ENCODE peak calls at places on chromosome 9, in four cellular contexts. P is heart left ventricle, F is upper lobe of left lung, R is pancreas. O is an unnamed sample.

GRCh38 chr9:109557481-109557880 is 59.4 kb upstream of the PTPN3 start:
- DNase-seq in P (no peak), F (no peak), R (no peak), O (no peak)

GRCh38 chr9:93680445-93681315 is 104.3 kb downstream of the PHF2 start:
- DNase-seq in P (no peak), F (peak; percentile 77), R (peak; percentile 11), O (no peak)

GRCh38 chr9:23559522-23559921 is 266.5 kb downstream of the ELAVL2 start:
- DNase-seq in P (no peak), F (no peak), R (no peak), O (no peak)

GRCh38 chr9:35313911-35314310 is 152.1 kb downstream of the UNC13B start:
- DNase-seq in P (no peak), F (no peak), R (no peak), O (no peak)

GRCh38 chr9:84701801-84702200 is 32.3 kb downstream of the NTRK2 start:
- DNase-seq in P (no peak), F (no peak), R (no peak), O (no peak)

GRCh38 chr9:99037768-99038167 is 67.1 kb upstream of the TGFBR1 start:
- DNase-seq in P (no peak), F (no peak), R (no peak), O (no peak)

GRCh38 chr9:102054811-102055210 is 316.4 kb upstream of the GRIN3A start:
- DNase-seq in P (no peak), F (no peak), R (no peak), O (no peak)

GRCh38 chr9:36158917-36159316 is 10.3 kb upstream of the CCIN start:
- DNase-seq in P (no peak), F (no peak), R (no peak), O (no peak)

GRCh38 chr9:74887041-74887980 is at the start of gene TRPM6:
- DNase-seq in P (peak; percentile 88), F (peak; percentile 92), R (peak; percentile 79), O (no peak)

GRCh38 chr9:135959814-135960213 is 1.4 kb downstream of the UBAC1 start:
- DNase-seq in P (no peak), F (no peak), R (no peak), O (no peak)

GRCh38 chr9:36328798-36329411 is 70.7 kb upstream of the GNE start:
- DNase-seq in P (no peak), F (no peak), R (peak; percentile 26), O (peak; percentile 35)

GRCh38 chr9:21836437-21837161 is 34.2 kb downstream of the MTAP start:
- DNase-seq in P (no peak), F (no peak), R (no peak), O (no peak)

GRCh38 chr9:114227288-114228033 is 72.1 kb downstream of the COL27A1 start:
- DNase-seq in P (no peak), F (no peak), R (no peak), O (no peak)

GRCh38 chr9:108534741-108535140 is 321.0 kb downstream of the ACTL7B start:
- DNase-seq in P (no peak), F (no peak), R (no peak), O (no peak)

GRCh38 chr9:14941487-14941886 is 31.3 kb upstream of the FREM1 start:
- DNase-seq in P (no peak), F (no peak), R (no peak), O (no peak)

GRCh38 chr9:121743441-121744001 is 92.1 kb downstream of the DAB2IP start:
- DNase-seq in P (peak; percentile 90), F (peak; percentile 92), R (peak; percentile 86), O (no peak)

GRCh38 chr9:69455311-69455710 is 130.3 kb downstream of the ENTREP1 start:
- DNase-seq in P (no peak), F (no peak), R (no peak), O (no peak)

GRCh38 chr9:92648447-92649406 is 21.2 kb downstream of the IPPK start:
- DNase-seq in P (no peak), F (no peak), R (no peak), O (no peak)

GRCh38 chr9:124457079-124457886 is 7.0 kb downstream of the ADGRD2 start:
- DNase-seq in P (no peak), F (no peak), R (no peak), O (no peak)

GRCh38 chr9:136604823-136605525 is 57.7 kb upstream of the EGFL7 start:
- DNase-seq in P (no peak), F (peak; percentile 80), R (no peak), O (no peak)

GRCh38 chr9:32991895-32992595 is 9.4 kb downstream of the APTX start:
- DNase-seq in P (no peak), F (no peak), R (no peak), O (no peak)

GRCh38 chr9:121808781-121809180 is 157.3 kb downstream of the DAB2IP start:
- DNase-seq in P (no peak), F (no peak), R (no peak), O (no peak)

GRCh38 chr9:101991926-101992325 is 253.5 kb upstream of the GRIN3A start:
- DNase-seq in P (no peak), F (no peak), R (no peak), O (no peak)

GRCh38 chr9:113269355-113269754 is 6.0 kb downstream of the CDC26 start:
- DNase-seq in P (no peak), F (no peak), R (no peak), O (no peak)

GRCh38 chr9:136342191-136343120 is 15.1 kb downstream of the GPSM1 start:
- DNase-seq in P (peak; percentile 92), F (peak; percentile 96), R (peak; percentile 86), O (peak; percentile 41)

GRCh38 chr9:4980046-4980727 is 4.9 kb upstream of the JAK2 start:
- DNase-seq in P (no peak), F (no peak), R (no peak), O (no peak)

DNA sequence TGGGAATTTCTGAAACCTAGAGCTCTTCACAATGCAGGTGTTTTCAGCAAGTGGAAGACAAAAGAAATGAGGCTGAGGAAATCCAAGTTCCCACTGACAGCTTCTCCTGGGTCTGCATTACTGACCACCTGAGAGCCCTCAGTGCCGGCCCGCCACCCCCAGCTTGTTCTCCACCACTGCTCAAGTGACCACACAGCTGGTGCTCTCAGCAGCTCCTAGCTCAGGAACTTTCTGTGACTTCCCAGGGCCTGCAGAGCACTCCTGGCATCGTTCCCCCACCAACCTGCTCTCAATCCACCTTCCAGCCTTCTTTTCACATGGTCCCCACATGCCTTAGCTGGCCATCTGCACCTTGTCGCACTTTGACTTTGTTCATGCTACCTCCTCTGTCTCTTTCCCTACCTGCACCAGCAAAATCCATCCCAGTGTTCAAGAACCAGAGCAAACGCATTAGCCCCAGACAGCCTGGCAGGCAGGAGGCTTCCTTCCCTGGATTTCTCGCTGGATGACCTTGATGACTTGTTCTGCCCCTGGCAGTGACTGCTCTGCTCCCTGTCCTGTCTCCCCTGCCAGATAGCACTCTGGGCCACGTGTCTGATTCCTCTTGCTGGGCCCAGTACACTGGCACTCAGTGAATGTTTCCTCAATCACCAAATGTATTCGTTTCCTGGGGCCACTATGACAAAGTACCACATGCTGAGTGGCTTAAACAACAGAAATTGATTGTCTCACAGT is 35.1 kb upstream of the NANS start:
- DNase-seq in P (peak; percentile 82), F (no peak), R (no peak), O (no peak)
- H3K4me1 ChIP-seq in P (peaks cover 5% of the 10 kb centered on the region), F (peaks cover 5% of the 10 kb centered on the region), R (no peaks in the 10 kb centered on the region), O (no peaks in the 10 kb centered on the region)

GRCh38 chr9:96009690-96010477 is 134.4 kb downstream of the ERCC6L2 start:
- DNase-seq in P (no peak), F (no peak), R (no peak), O (no peak)
- H3K4me1 ChIP-seq in P (peaks cover 19% of the 10 kb centered on the region), F (no peaks in the 10 kb centered on the region), R (no peaks in the 10 kb centered on the region), O (no peaks in the 10 kb centered on the region)

DNA sequence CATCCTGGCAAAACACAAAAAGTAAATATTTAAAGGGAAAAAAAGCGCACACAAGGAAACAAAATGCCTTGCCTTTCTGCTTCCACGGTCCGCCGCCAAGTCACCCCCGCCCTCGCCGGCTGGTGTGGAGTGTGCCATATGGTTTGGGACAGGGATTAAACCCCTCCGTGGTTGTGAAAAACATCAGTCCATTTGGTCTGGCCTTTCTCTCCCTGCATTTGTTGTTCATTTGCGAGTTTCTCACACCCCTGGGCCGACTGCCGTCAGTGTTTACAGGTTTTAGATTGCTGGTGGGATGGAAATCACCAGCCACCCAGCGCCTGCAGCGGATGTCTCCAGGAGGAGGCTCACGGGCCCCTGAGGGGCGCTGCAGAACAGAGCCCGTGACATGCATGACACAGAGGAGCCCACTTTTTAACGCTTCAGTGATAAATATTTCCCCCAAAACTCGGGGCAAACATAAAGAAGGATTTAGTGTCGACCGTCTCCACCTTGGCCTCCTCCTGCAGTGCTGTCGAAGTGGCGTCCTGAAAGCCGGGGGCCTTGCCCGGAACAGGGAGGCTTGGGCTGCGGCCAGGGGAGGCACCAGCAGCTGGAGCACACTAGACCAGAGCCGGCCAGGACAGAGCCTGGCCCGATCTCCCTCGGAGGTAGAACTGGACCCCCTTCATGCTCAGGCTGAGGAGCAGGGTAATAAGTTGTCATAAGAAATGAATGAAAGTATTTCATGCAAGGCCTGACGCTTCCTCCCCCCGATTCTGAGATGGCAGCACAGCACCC is 161.4 kb downstream of the HSD17B3 start:
- DNase-seq in P (no peak), F (peak; percentile 62), R (no peak), O (no peak)
- H3K4me1 ChIP-seq in P (peaks cover 38% of the 10 kb centered on the region), F (peaks cover 26% of the 10 kb centered on the region), R (no peaks in the 10 kb centered on the region), O (peaks cover 8% of the 10 kb centered on the region)

GRCh38 chr9:134735441-134736175 is 94.0 kb downstream of the COL5A1 start:
- DNase-seq in P (peak; percentile 79), F (peak; percentile 61), R (no peak), O (no peak)

GRCh38 chr9:134738869-134739659 is 97.5 kb downstream of the COL5A1 start:
- DNase-seq in P (peak; percentile 61), F (peak; percentile 84), R (peak; percentile 29), O (peak; percentile 18)

GRCh38 chr9:134737842-134738580 is 96.4 kb downstream of the COL5A1 start:
- DNase-seq in P (no peak), F (no peak), R (no peak), O (no peak)

GRCh38 chr9:134734270-134734669 is 92.7 kb downstream of the COL5A1 start:
- DNase-seq in P (no peak), F (peak; percentile 54), R (no peak), O (no peak)

GRCh38 chr9:134736791-134737489 is 95.3 kb downstream of the COL5A1 start:
- DNase-seq in P (no peak), F (no peak), R (no peak), O (no peak)
- H3K4me1 ChIP-seq in P (peaks cover 5% of the 10 kb centered on the region), F (peaks cover 10% of the 10 kb centered on the region), R (no peaks in the 10 kb centered on the region), O (peaks cover 1% of the 10 kb centered on the region)

O was measured in iPS DF 6.9.